ENCODE peak calls at places on chromosomes 5 and 9, in seven cellular contexts. J is transverse colon, S is suprapubic skin, Y is GM12878, Q is stomach, F is esophagus muscularis mucosa, L is HepG2. C is an unnamed sample.

GRCh38 chr9:114397848-114398605 is 10.2 kb upstream of the AKNA start:
- DNase-seq in J (peak), S (peak), Y (peak), Q (peak), F (peak), L (peak), C (peak)

GRCh38 chr9:138023394-138024124 is 146.0 kb downstream of the CACNA1B start:
- DNase-seq in J (no peak), S (peak), Y (no peak), Q (peak), F (no peak), L (no peak), C (no peak)

GRCh38 chr5:16037121-16037520 is 142.5 kb downstream of the MARCHF11 start:
- DNase-seq in J (no peak), S (no peak), Y (no peak), Q (no peak), F (no peak), L (no peak), C (no peak)

GRCh38 chr5:66757219-66757833 is 161.1 kb downstream of the MAST4 start:
- DNase-seq in J (peak), S (no peak), Y (no peak), Q (peak), F (peak), L (peak), C (no peak)

GRCh38 chr9:21070171-21070571 is 7.6 kb downstream of the IFNB1 start:
- DNase-seq in J (peak), S (no peak), Y (no peak), Q (no peak), F (peak), L (no peak), C (no peak)

GRCh38 chr5:1033606-1034420 is 25.2 kb downstream of the NKD2 start:
- DNase-seq in J (no peak), S (peak), Y (no peak), Q (no peak), F (no peak), L (no peak), C (no peak)

GRCh38 chr5:25006734-25007133 is 362.0 kb upstream of the CDH10 start:
- DNase-seq in J (no peak), S (no peak), Y (no peak), Q (no peak), F (no peak), L (no peak), C (no peak)

GRCh38 chr5:83494102-83494620 is 22.6 kb downstream of the VCAN start:
- DNase-seq in J (no peak), S (no peak), Y (no peak), Q (no peak), F (no peak), L (no peak), C (no peak)

GRCh38 chr9:95007470-95007869 is 281.0 kb downstream of the AOPEP start:
- DNase-seq in J (no peak), S (no peak), Y (no peak), Q (no peak), F (no peak), L (no peak), C (no peak)

GRCh38 chr9:28289732-28290131 is 716.5 kb upstream of the C9orf72 start:
- DNase-seq in J (no peak), S (no peak), Y (no peak), Q (no peak), F (no peak), L (no peak), C (no peak)

GRCh38 chr5:1282139-1282992 is 12.5 kb downstream of the TERT start:
- DNase-seq in J (no peak), S (peak), Y (no peak), Q (peak), F (no peak), L (no peak), C (no peak)

GRCh38 chr9:70121818-70122436 is 78.3 kb downstream of the MAMDC2 start:
- DNase-seq in J (no peak), S (no peak), Y (no peak), Q (no peak), F (no peak), L (no peak), C (no peak)

GRCh38 chr5:424259-425110 is 18.5 kb upstream of the EXOC3 start:
- DNase-seq in J (no peak), S (no peak), Y (peak), Q (no peak), F (no peak), L (no peak), C (peak)

GRCh38 chr5:132026516-132027008 is 15.1 kb upstream of the ACSL6 start:
- DNase-seq in J (no peak), S (no peak), Y (no peak), Q (peak), F (peak), L (no peak), C (no peak)

GRCh38 chr5:96788112-96788749 is 19.5 kb downstream of the ERAP1 start:
- DNase-seq in J (no peak), S (no peak), Y (no peak), Q (no peak), F (no peak), L (no peak), C (no peak)

GRCh38 chr9:111728143-111728542 is 66.6 kb downstream of the SHOC1 start:
- DNase-seq in J (no peak), S (no peak), Y (no peak), Q (no peak), F (no peak), L (no peak), C (no peak)

GRCh38 chr9:114114364-114114763 is 15.3 kb upstream of the KIF12 start:
- DNase-seq in J (no peak), S (no peak), Y (no peak), Q (no peak), F (no peak), L (no peak), C (no peak)

GRCh38 chr9:76373173-76373771 is 21.0 kb downstream of the RFK start:
- DNase-seq in J (peak), S (no peak), Y (no peak), Q (peak), F (no peak), L (peak), C (no peak)

GRCh38 chr5:21680196-21680595 is 1172.9 kb downstream of the CDH12 start:
- DNase-seq in J (no peak), S (no peak), Y (no peak), Q (no peak), F (no peak), L (no peak), C (no peak)

GRCh38 chr5:157324237-157324636 is 58.3 kb downstream of the CYFIP2 start:
- DNase-seq in J (no peak), S (no peak), Y (no peak), Q (no peak), F (no peak), L (no peak), C (no peak)

GRCh38 chr9:70880523-70880922 is 240.9 kb downstream of the TRPM3 start:
- DNase-seq in J (no peak), S (no peak), Y (no peak), Q (no peak), F (no peak), L (no peak), C (no peak)

GRCh38 chr5:167167191-167167590 is 1124.3 kb upstream of the WWC1 start:
- DNase-seq in J (no peak), S (no peak), Y (no peak), Q (no peak), F (no peak), L (no peak), C (no peak)

GRCh38 chr9:104923289-104923688 is 4.7 kb downstream of the ABCA1 start:
- DNase-seq in J (no peak), S (no peak), Y (no peak), Q (no peak), F (no peak), L (no peak), C (no peak)

GRCh38 chr9:101486693-101487442 is 46.8 kb upstream of the RNF20 start:
- DNase-seq in J (peak), S (peak), Y (no peak), Q (peak), F (no peak), L (no peak), C (peak)

GRCh38 chr5:127518319-127518621 is 830 bp downstream of the PRRC1 start:
- DNase-seq in J (no peak), S (no peak), Y (peak), Q (no peak), F (no peak), L (no peak), C (peak)

GRCh38 chr9:16505159-16505558 is 365.3 kb downstream of the BNC2 start:
- DNase-seq in J (no peak), S (no peak), Y (no peak), Q (peak), F (no peak), L (no peak), C (no peak)

DNA sequence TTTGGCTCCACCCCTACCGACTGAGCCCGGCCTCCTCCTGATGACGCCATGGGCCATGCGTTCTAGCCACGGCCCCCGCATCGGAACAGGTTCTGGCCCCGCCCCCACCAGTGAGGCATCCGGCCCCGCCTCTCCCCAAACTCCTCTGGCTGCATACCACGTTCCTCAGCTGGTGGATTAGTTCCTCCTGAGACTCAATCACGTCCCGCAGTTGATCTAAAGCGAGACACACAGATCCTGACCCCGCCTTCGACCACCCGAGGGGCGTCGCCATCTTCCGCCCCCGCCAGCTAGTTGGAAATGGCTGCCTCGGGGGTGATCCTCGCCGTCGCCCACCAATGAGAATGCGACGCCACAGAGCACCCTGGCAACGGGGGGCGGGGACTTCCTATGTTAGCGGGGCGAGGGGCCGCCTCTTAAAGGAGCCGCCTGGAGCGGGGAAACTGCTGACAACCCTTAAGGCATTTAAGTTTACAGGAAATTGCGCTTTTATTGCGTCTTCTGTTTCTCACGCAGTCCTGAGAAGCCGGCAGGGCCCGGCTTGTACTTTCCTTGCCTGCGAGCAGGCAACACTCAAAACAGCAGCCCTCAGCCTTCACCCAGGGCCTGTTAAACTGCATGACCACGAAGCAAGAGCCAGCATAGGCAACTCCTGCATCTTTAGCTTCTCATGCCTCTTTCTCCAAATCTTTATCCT is at the start of gene SPATA24:
- DNase-seq in J (peak), S (peak), Y (peak), Q (peak), F (peak), L (peak), C (peak)
- TF ChIP-seq POLR2A in J (peak), S (no peak), Y (peak), Q (no peak), F (no peak), L (peak), C (peak)

GRCh38 chr9:36101916-36102741 is 34.4 kb upstream of the GLIPR2 start:
- DNase-seq in J (no peak), S (no peak), Y (no peak), Q (no peak), F (no peak), L (peak), C (no peak)
- TF ChIP-seq POLR2AphosphoS5 in J (no peak), S (no peak), Y (no peak), Q (no peak), F (no peak), L (no peak), C (no peak)

GRCh38 chr9:77954018-77954417 is 77.6 kb downstream of the GNAQ start:
- DNase-seq in J (no peak), S (no peak), Y (no peak), Q (no peak), F (no peak), L (no peak), C (no peak)
- TF ChIP-seq POLR2A in J (no peak), S (no peak), Y (no peak), Q (no peak), F (no peak), L (no peak), C (no peak)

GRCh38 chr5:173301695-173302545 is 26.3 kb downstream of the STC2 start:
- DNase-seq in J (no peak), S (no peak), Y (no peak), Q (no peak), F (no peak), L (peak), C (no peak)
- TF ChIP-seq POLR2AphosphoS5 in J (no peak), S (no peak), Y (no peak), Q (no peak), F (no peak), L (no peak), C (no peak)

DNA sequence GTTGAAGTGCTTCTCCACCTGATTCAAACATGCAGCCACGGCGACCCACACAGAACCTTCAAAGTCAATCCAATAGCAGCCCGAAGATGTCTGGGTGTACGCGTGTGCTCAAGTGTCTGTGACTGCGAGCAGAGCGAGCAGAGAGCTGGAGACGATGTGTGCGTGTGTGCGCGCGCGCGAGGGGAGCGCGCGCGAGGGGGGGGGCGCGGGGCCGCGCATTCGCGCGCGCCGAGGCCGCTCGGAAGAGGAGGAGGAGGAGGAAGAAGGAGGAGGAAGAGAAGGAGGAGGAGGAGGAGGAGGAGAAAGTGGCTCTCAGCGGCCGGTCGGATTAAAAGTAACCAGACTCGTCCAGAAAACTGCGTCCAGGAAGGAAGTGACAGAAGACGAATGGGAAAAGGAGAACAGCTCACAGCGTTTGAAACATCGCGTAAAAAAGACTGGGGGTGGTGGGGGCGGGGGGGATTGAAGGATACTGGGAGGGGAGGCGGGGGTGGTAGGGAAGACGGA is at the start of gene MEF2C:
- DNase-seq in J (peak), S (peak), Y (no peak), Q (peak), F (no peak), L (no peak), C (no peak)
- TF ChIP-seq POLR2A in J (peak), S (peak), Y (peak), Q (no peak), F (peak), L (no peak), C (peak)

DNA sequence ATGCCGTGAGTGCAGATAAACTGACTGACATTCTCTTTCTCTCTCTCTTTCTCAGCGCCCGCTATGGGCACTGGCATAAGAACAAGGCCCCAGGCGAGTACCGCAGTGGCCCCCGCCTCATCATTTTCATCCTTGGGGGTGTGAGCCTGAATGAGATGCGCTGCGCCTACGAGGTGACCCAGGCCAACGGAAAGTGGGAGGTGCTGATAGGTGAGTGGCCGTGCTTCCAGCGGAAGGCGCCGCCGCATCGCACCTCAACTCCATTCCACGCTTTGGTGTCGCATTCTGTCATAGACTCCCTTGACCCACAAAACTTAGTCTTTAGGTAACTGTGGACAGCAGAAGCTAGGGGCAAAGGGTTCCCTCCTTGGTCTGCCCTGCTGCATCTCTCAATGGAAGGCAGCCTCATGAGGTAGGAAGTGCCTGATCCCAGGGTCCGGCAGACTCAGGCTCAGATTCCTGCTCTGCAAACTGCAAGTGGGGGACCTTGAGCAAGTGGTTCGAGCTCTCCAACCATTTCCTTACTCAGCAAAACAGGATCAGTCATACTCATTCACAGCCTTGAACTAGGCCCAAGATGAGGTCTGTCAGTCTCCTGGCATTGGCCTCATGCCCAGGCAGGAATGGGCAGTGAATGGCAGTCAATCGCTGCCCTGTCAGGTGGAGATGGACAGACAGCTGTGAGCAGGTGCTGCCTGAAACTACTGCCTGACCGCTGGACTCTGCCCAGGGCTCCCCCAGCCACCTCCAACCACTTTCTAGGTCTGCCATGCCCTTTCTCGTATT is 24.2 kb upstream of the CFAP157 start:
- DNase-seq in J (no peak), S (no peak), Y (no peak), Q (no peak), F (no peak), L (no peak), C (no peak)
- TF ChIP-seq POLR2AphosphoS5 in J (no peak), S (no peak), Y (no peak), Q (no peak), F (no peak), L (no peak), C (no peak)

GRCh38 chr5:73183491-73183891 is 10.5 kb downstream of the TMEM174 start:
- DNase-seq in J (peak), S (no peak), Y (no peak), Q (no peak), F (no peak), L (no peak), C (no peak)
- TF ChIP-seq POLR2A in J (peak), S (no peak), Y (no peak), Q (no peak), F (no peak), L (no peak), C (no peak)

GRCh38 chr9:133331221-133331620 is 4.8 kb downstream of the SURF6 start:
- DNase-seq in J (no peak), S (no peak), Y (no peak), Q (no peak), F (no peak), L (no peak), C (no peak)
- TF ChIP-seq POLR2AphosphoS5 in J (no peak), S (no peak), Y (no peak), Q (no peak), F (no peak), L (no peak), C (no peak)

C was measured in GM12891.